ENCODE peak calls at places on chromosomes 16 and 17, in seven cellular contexts. Q is mesenchymal stem cell, X is neuronal stem cell, F is IMR-90, B is mesendoderm, W is H1, E is trophoblast cell. M is an unnamed sample. For H3K4me1, the result is how much of the 10 kb centered on the place peaks cover.

GRCh38 chr16:58492735-58493134 is 7.2 kb upstream of the NDRG4 start:
- DNase-seq in F (no peak), B (peak), Q (no peak), E (no peak), X (no peak), W (no peak), M (peak)

GRCh38 chr17:7405413-7405881 is 1.6 kb upstream of the TMEM256 start:
- DNase-seq in F (no peak), Q (peak), X (no peak), E (no peak), W (no peak), B (peak), M (no peak)

GRCh38 chr17:8126306-8127066 is 2.6 kb upstream of the HES7 start:
- DNase-seq in B (peak), E (peak), F (peak), Q (peak), W (no peak), X (peak), M (peak)

GRCh38 chr17:28811594-28812135 is 30.9 kb downstream of the FAM222B start:
- DNase-seq in F (peak), X (peak), W (no peak), E (no peak), Q (peak), B (peak), M (no peak)

GRCh38 chr16:70649300-70649699 is 2.9 kb downstream of the IL34 start:
- DNase-seq in W (no peak), B (no peak), F (peak), E (peak), Q (no peak), X (no peak), M (no peak)

GRCh38 chr16:74742051-74742481 is 32.6 kb downstream of the FA2H start:
- DNase-seq in X (no peak), B (no peak), W (no peak), E (no peak), Q (peak), F (peak), M (no peak)

GRCh38 chr16:4409081-4409932 is 7.1 kb downstream of the CORO7 start:
- DNase-seq in F (no peak), Q (peak), X (no peak), E (no peak), W (no peak), B (no peak), M (peak)

GRCh38 chr17:36524428-36524876 is 10.2 kb downstream of the MYO19 start:
- DNase-seq in W (no peak), Q (no peak), E (no peak), F (peak), X (no peak), B (no peak), M (no peak)

GRCh38 chr17:48441231-48441711 is 11.3 kb upstream of the SKAP1 start:
- DNase-seq in B (no peak), F (no peak), X (no peak), W (no peak), E (no peak), Q (no peak), M (no peak)

GRCh38 chr16:74991268-74991592 is 6.3 kb upstream of the WDR59 start:
- DNase-seq in B (no peak), X (no peak), Q (no peak), E (no peak), W (no peak), F (no peak), M (no peak)

GRCh38 chr17:49204521-49204920 is 5.9 kb downstream of the GNGT2 start:
- DNase-seq in F (peak), E (no peak), B (no peak), W (no peak), X (no peak), Q (no peak), M (no peak)

GRCh38 chr16:4900036-4900435 is 36.9 kb downstream of the PPL start:
- DNase-seq in B (no peak), F (no peak), E (no peak), W (no peak), Q (no peak), X (no peak), M (no peak)

GRCh38 chr16:75074920-75075687 is 41.5 kb downstream of the LDHD start:
- DNase-seq in Q (no peak), E (no peak), F (no peak), B (no peak), W (no peak), X (no peak), M (no peak)

GRCh38 chr17:82098939-82099765 is 1.1 kb upstream of the FASN start:
- DNase-seq in F (no peak), B (no peak), X (no peak), E (no peak), Q (no peak), W (no peak), M (no peak)

GRCh38 chr17:79919164-79919585 is 79.9 kb upstream of the CBX4 start:
- DNase-seq in F (no peak), X (no peak), E (no peak), B (no peak), Q (no peak), W (no peak), M (no peak)

GRCh38 chr16:3106205-3106928 is 6.0 kb upstream of the ZNF205 start:
- DNase-seq in B (peak), W (no peak), Q (peak), F (peak), X (peak), E (peak), M (peak)

GRCh38 chr17:59361386-59361785 is 29.9 kb downstream of the YPEL2 start:
- DNase-seq in B (no peak), F (peak), W (no peak), X (no peak), E (peak), Q (peak), M (no peak)

GRCh38 chr16:50299508-50300105 is 33.3 kb downstream of the ADCY7 start:
- DNase-seq in Q (no peak), X (no peak), F (no peak), W (no peak), B (no peak), E (no peak), M (no peak)

GRCh38 chr17:73641779-73642580 is 2.3 kb downstream of the SDK2 start:
- DNase-seq in F (no peak), X (no peak), W (no peak), E (no peak), B (peak), Q (no peak), M (no peak)

GRCh38 chr16:17365591-17366298 is 105.0 kb downstream of the XYLT1 start:
- DNase-seq in W (no peak), E (no peak), F (no peak), B (no peak), X (no peak), Q (no peak), M (no peak)

GRCh38 chr17:40909755-40910154 is 24.7 kb upstream of the KRT20 start:
- DNase-seq in B (no peak), E (peak), Q (peak), W (no peak), X (no peak), F (peak), M (no peak)

DNA sequence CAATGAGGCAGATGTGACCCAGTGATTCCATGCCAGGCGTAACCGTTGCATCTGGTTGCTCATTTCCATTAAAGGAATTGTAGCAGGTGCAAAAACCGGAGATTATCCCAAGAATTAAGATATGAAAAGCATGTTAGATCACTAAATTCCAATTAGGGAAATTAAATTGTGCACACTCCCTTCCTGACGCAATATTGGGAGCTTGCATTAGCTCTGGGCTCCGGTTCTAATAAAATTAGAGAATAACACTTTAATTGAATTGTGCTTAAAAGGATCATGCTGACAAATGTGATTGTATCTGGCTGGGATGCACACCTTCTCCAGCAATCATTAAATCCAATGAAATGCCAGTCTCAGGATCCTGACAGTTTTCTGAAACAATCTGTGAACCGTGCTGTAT is 38.1 kb downstream of the IRX5 start:
- DNase-seq in E (no peak), F (no peak), Q (no peak), W (no peak), B (no peak), X (no peak), M (no peak)
- H3K18ac ChIP-seq in E (no peak), F (no peak), Q (no peak), W (no peak), B (no peak), X (no peak), M (no peak)

DNA sequence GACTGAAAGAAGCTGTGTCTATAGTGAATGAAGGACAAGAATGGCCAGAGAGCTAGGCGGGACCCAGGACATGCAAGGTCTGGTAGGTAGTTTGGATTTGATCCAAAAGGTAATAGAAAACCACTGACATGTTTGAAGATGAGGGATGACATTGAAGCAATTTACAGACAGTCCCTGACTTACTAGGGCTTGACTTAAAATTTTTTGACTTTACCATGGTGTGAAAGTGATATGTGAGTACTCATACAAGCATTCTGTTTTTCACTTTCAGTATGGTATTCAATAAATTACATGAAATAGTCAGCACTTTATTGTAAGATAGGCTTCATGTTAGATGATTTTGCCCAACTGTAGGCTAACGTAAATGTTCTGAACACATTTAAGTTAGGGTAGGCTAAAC is 7.7 kb downstream of the CYB5B start:
- DNase-seq in X (no peak), W (no peak), B (no peak), Q (no peak), F (no peak), E (no peak), M (no peak)
- H3K4me2 ChIP-seq in X (no peak), W (no peak), B (no peak), Q (no peak), F (no peak), E (no peak), M (no peak)

DNA sequence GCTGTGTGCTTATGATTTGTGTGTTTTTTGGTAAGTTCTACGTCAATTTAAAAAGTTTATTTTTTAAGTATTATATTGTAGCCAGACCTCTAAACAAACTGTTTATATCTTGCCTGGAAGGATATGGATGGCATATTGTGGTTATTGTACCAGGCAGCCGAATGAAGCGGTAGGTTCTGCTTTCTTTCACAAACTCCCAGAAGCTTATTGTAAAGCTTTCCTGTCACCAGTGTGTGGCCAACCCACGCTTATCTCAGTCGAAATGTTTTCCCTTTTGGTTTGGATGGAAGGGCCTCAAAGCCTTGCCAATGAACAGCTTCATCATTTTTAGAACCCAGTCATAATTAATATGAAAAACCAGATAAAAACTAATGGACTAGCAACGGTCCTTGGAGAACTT is 53.1 kb downstream of the CYB5B start:
- DNase-seq in F (peak), Q (peak), X (no peak), E (no peak), B (no peak), W (no peak), M (no peak)
- H3K4me1 ChIP-seq in F (under half), Q (under half), X (under half), E (under half), B (under half), W (under half), M (under half)

GRCh38 chr16:85376292-85377095 is 236.6 kb upstream of the GSE1 start:
- DNase-seq in E (no peak), B (no peak), W (no peak), F (no peak), X (no peak), Q (no peak), M (no peak)

GRCh38 chr16:85375282-85375681 is 237.8 kb upstream of the GSE1 start:
- DNase-seq in B (no peak), Q (no peak), W (no peak), F (no peak), X (no peak), E (no peak), M (no peak)

GRCh38 chr16:85378145-85379040 is 234.7 kb upstream of the GSE1 start:
- DNase-seq in Q (no peak), E (no peak), W (no peak), B (no peak), X (no peak), F (no peak), M (no peak)

GRCh38 chr16:85379041-85380001 is 233.8 kb upstream of the GSE1 start:
- DNase-seq in B (no peak), E (no peak), Q (no peak), F (no peak), X (no peak), W (no peak), M (no peak)

GRCh38 chr16:85377388-85378144 is 235.6 kb upstream of the GSE1 start:
- DNase-seq in B (no peak), X (no peak), F (no peak), E (no peak), Q (peak), W (no peak), M (no peak)
- H3K18ac ChIP-seq in B (no peak), X (peak), F (no peak), E (no peak), Q (peak), W (no peak), M (no peak)

DNA sequence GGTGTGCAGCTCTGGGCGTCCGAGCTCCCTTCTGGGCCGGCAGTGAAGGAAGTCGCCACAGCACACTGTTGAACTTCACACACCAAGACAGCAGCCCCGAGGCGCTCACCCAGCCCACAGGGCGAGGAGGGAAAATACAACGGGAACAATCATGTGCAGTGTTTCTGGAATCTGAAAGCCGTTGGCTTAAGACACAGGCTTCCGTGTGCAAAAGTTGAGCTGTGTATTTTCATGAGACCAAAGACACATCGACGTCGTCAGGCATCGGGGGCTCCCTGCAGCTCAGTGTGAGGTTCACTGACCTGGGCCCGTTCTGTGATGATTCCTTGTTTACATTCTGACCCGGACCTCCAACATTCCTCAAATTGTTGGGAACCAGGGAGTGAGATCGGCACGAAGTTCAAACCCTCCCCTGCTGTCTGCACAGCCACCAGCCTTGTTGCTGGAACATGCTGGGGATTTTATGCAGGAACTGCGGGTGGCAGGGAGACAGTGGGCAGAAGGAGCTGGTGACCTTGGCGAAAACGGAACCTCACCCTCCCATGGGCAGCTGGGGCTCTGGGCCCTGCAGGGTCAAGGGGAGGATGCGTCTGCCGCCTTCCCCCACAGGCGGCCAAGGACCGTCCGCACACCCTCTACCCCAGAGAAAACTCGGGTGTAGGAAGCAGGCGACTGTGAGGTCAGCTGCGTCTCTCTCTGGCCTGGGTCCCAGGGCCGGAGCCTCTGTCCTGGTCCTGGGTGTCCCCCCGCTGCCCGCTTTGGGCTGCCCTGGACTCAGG is 72.2 kb downstream of the METRNL start:
- DNase-seq in F (peak), E (peak), Q (peak), X (no peak), B (peak), W (no peak), M (peak)
- H3K4me2 ChIP-seq in F (no peak), E (no peak), Q (peak), X (no peak), B (no peak), W (no peak), M (no peak)

DNA sequence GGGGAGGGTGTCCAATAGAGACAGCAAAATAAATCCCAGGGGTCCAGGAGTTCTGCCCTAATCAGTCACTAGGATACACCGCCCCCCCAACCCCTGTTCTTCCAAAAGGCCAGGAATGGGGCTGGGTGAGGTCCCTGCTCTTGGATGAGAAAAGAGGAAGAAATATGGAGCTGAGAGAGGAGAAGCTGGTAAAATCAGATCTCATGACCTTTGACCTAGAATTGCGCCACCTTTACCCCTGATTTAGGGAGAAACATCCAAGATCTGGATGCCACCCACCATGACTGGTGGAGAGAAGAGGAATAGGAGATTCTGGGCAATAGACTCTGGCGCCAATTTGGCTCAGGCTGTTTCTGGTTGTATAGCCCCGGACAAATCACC is 707 bp upstream of the CACNB1 start:
- DNase-seq in E (peak), W (no peak), X (peak), F (no peak), B (no peak), Q (no peak), M (no peak)
- H3K4me1 ChIP-seq in E (under half), W (under half), X (under half), F (under half), B (under half), Q (under half), M (under half)

GRCh38 chr17:41984454-41984853 is 17.9 kb downstream of the CNP start:
- DNase-seq in B (no peak), X (no peak), Q (no peak), E (no peak), W (no peak), F (no peak), M (no peak)

GRCh38 chr17:41987642-41988041 is 21.0 kb downstream of the CNP start:
- DNase-seq in E (no peak), W (no peak), X (no peak), B (peak), Q (no peak), F (no peak), M (no peak)

GRCh38 chr17:41988418-41988817 is 21.8 kb downstream of the CNP start:
- DNase-seq in W (no peak), E (peak), X (no peak), F (no peak), B (no peak), Q (no peak), M (no peak)

GRCh38 chr17:41985919-41986318 is 19.3 kb downstream of the CNP start:
- DNase-seq in B (no peak), E (no peak), X (no peak), F (no peak), W (no peak), Q (no peak), M (no peak)

DNA sequence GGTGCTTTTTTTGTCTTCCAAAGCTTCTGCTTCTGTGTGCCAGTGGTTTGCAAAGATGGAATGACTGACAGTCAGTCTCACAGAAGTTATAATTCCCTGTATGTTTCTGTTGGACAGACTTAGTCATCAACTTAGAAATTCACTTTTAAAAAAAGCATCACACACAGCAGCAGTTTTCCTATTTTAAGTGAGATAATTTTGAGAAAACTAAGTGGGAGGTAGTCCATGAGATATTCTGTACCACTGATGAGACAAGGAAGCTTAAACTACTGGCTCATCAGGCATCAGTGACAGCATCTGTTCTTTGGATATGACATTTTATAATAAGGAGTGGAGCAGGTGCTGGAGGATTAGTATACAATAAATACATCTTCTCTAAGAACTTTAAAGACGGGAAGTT is 20.0 kb downstream of the CNP start:
- DNase-seq in Q (no peak), W (no peak), X (no peak), E (no peak), F (no peak), B (no peak), M (no peak)
- H3K18ac ChIP-seq in Q (no peak), W (no peak), X (no peak), E (no peak), F (no peak), B (no peak), M (no peak)

M was measured in H9.